ENCODE peak calls at places on chromosomes 12 and 14, in five cellular contexts. One of them, this sample, is unnamed.

GRCh38 chr14:22819191-22819988 is 4.2 kb upstream of the SLC7A7 start:
- DNase-seq in K562: no peak
- DNase-seq in HepG2: peak; percentile 82
- DNase-seq in H1: peak; percentile 68
- DNase-seq in HCT116: no peak
- DNase-seq in this sample: peak; percentile 65

GRCh38 chr12:95396849-95397498 is 77.0 kb upstream of the METAP2 start:
- DNase-seq in HCT116: no peak
- DNase-seq in HepG2: peak; percentile 15
- DNase-seq in H1: no peak
- DNase-seq in K562: no peak
- DNase-seq in this sample: no peak

GRCh38 chr12:46774011-46774633 is 51.7 kb downstream of the SLC38A4 start:
- DNase-seq in K562: no peak
- DNase-seq in HCT116: no peak
- DNase-seq in HepG2: no peak
- DNase-seq in H1: no peak
- DNase-seq in this sample: no peak

GRCh38 chr14:70201994-70202393 is 13.2 kb upstream of the SLC8A3 start:
- DNase-seq in HCT116: no peak
- DNase-seq in HepG2: no peak
- DNase-seq in H1: no peak
- DNase-seq in K562: no peak
- DNase-seq in this sample: no peak

GRCh38 chr12:56590237-56590830 is 39.8 kb downstream of the BAZ2A start:
- DNase-seq in H1: no peak
- DNase-seq in K562: peak; percentile 59
- DNase-seq in HepG2: peak; percentile 41
- DNase-seq in HCT116: no peak
- DNase-seq in this sample: peak; percentile 35

GRCh38 chr12:9731797-9732196 is 1.1 kb downstream of the CLECL1 start:
- DNase-seq in HepG2: no peak
- DNase-seq in H1: no peak
- DNase-seq in K562: no peak
- DNase-seq in HCT116: no peak
- DNase-seq in this sample: no peak

GRCh38 chr12:57416039-57416996 is 14.5 kb downstream of the R3HDM2 start:
- DNase-seq in HepG2: no peak
- DNase-seq in H1: no peak
- DNase-seq in HCT116: peak; percentile 38
- DNase-seq in K562: no peak
- DNase-seq in this sample: no peak

GRCh38 chr12:108811411-108812185 is 45.8 kb downstream of the SSH1 start:
- DNase-seq in K562: no peak
- DNase-seq in HCT116: no peak
- DNase-seq in H1: no peak
- DNase-seq in HepG2: no peak
- DNase-seq in this sample: no peak

GRCh38 chr12:51864701-51865469 is 16.4 kb upstream of the FIGNL2 start:
- DNase-seq in K562: no peak
- DNase-seq in H1: no peak
- DNase-seq in HepG2: no peak
- DNase-seq in HCT116: no peak
- DNase-seq in this sample: no peak

GRCh38 chr12:14443531-14443930 is 78.0 kb downstream of the ATF7IP start:
- DNase-seq in H1: no peak
- DNase-seq in K562: no peak
- DNase-seq in HepG2: no peak
- DNase-seq in HCT116: no peak
- DNase-seq in this sample: no peak

GRCh38 chr12:91871751-91872150 is 273.9 kb downstream of the BTG1 start:
- DNase-seq in H1: no peak
- DNase-seq in HepG2: no peak
- DNase-seq in HCT116: no peak
- DNase-seq in K562: no peak
- DNase-seq in this sample: no peak

GRCh38 chr14:60222820-60223219 is 26.2 kb upstream of the PPM1A start:
- DNase-seq in HepG2: no peak
- DNase-seq in K562: no peak
- DNase-seq in H1: no peak
- DNase-seq in HCT116: no peak
- DNase-seq in this sample: no peak

GRCh38 chr14:76309572-76310551 is 66.1 kb upstream of the ESRRB start:
- DNase-seq in H1: peak; percentile 59
- DNase-seq in HCT116: no peak
- DNase-seq in K562: no peak
- DNase-seq in HepG2: no peak
- DNase-seq in this sample: peak; percentile 53

GRCh38 chr12:27965411-27965810 is 7.1 kb downstream of the PTHLH start:
- DNase-seq in K562: no peak
- DNase-seq in H1: no peak
- DNase-seq in HCT116: no peak
- DNase-seq in HepG2: no peak
- DNase-seq in this sample: no peak

GRCh38 chr14:67241416-67242362 is at the start of gene PALS1:
- DNase-seq in HCT116: peak; percentile 53
- DNase-seq in H1: peak; percentile 86
- DNase-seq in K562: peak; percentile 75
- DNase-seq in HepG2: peak; percentile 62
- DNase-seq in this sample: no peak

GRCh38 chr12:54891717-54892478 is 37.6 kb downstream of the MUCL1 start:
- DNase-seq in HepG2: peak; percentile 89
- DNase-seq in HCT116: no peak
- DNase-seq in H1: no peak
- DNase-seq in K562: no peak
- DNase-seq in this sample: no peak

GRCh38 chr12:100953677-100954076 is 159.1 kb downstream of the ANO4 start:
- DNase-seq in H1: no peak
- DNase-seq in HCT116: no peak
- DNase-seq in HepG2: no peak
- DNase-seq in K562: no peak
- DNase-seq in this sample: no peak

GRCh38 chr14:101965145-101965531 is 765 bp downstream of the DYNC1H1 start:
- DNase-seq in H1: peak; percentile 78
- DNase-seq in HCT116: peak; percentile 27
- DNase-seq in K562: peak; percentile 11
- DNase-seq in HepG2: peak; percentile 54
- DNase-seq in this sample: peak; percentile 47

GRCh38 chr12:123389560-123390351 is 5.8 kb downstream of the KMT5A start:
- DNase-seq in HepG2: peak; percentile 45
- DNase-seq in HCT116: no peak
- DNase-seq in H1: peak; percentile 60
- DNase-seq in K562: peak; percentile 70
- DNase-seq in this sample: peak; percentile 57

GRCh38 chr12:26128180-26128579 is 3.3 kb upstream of the BHLHE41 start:
- DNase-seq in H1: no peak
- DNase-seq in HepG2: no peak
- DNase-seq in HCT116: no peak
- DNase-seq in K562: no peak
- DNase-seq in this sample: no peak

GRCh38 chr12:26124491-26125450 is at the start of gene BHLHE41:
- DNase-seq in HCT116: no peak
- DNase-seq in H1: peak; percentile 77
- DNase-seq in K562: peak; percentile 53
- DNase-seq in HepG2: no peak
- DNase-seq in this sample: peak; percentile 83

GRCh38 chr12:26126340-26127284 is 1.8 kb upstream of the BHLHE41 start:
- DNase-seq in H1: peak; percentile 85
- DNase-seq in HepG2: peak; percentile 28
- DNase-seq in HCT116: no peak
- DNase-seq in K562: peak; percentile 51
- DNase-seq in this sample: peak; percentile 83

GRCh38 chr12:26125451-26126339 is 858 bp upstream of the BHLHE41 start:
- DNase-seq in H1: peak; percentile 76
- DNase-seq in K562: peak; percentile 17
- DNase-seq in HCT116: peak; percentile 69
- DNase-seq in HepG2: peak; percentile 36
- DNase-seq in this sample: peak; percentile 69

GRCh38 chr12:26127404-26127803 is 2.6 kb upstream of the BHLHE41 start:
- DNase-seq in HCT116: no peak
- DNase-seq in K562: no peak
- DNase-seq in HepG2: no peak
- DNase-seq in H1: no peak
- DNase-seq in this sample: no peak
- TF ChIP-seq ATF3 in HCT116: no peak
- TF ChIP-seq ATF3 in K562: no peak
- TF ChIP-seq ATF3 in HepG2: no peak
- TF ChIP-seq ATF3 in H1: no peak
- TF ChIP-seq ATF3 in this sample: no peak

GRCh38 chr12:106034316-106034715 is 104.4 kb downstream of the NUAK1 start:
- DNase-seq in HepG2: no peak
- DNase-seq in HCT116: no peak
- DNase-seq in H1: no peak
- DNase-seq in K562: no peak
- DNase-seq in this sample: no peak

GRCh38 chr12:106031736-106032135 is 107.0 kb downstream of the NUAK1 start:
- DNase-seq in H1: no peak
- DNase-seq in HCT116: no peak
- DNase-seq in HepG2: no peak
- DNase-seq in K562: no peak
- DNase-seq in this sample: no peak

GRCh38 chr12:106033161-106033675 is 105.5 kb downstream of the NUAK1 start:
- DNase-seq in HCT116: no peak
- DNase-seq in H1: no peak
- DNase-seq in K562: no peak
- DNase-seq in HepG2: no peak
- DNase-seq in this sample: no peak

GRCh38 chr12:106030210-106031175 is 108.3 kb downstream of the NUAK1 start:
- DNase-seq in HepG2: no peak
- DNase-seq in H1: no peak
- DNase-seq in K562: no peak
- DNase-seq in HCT116: no peak
- DNase-seq in this sample: no peak

DNA sequence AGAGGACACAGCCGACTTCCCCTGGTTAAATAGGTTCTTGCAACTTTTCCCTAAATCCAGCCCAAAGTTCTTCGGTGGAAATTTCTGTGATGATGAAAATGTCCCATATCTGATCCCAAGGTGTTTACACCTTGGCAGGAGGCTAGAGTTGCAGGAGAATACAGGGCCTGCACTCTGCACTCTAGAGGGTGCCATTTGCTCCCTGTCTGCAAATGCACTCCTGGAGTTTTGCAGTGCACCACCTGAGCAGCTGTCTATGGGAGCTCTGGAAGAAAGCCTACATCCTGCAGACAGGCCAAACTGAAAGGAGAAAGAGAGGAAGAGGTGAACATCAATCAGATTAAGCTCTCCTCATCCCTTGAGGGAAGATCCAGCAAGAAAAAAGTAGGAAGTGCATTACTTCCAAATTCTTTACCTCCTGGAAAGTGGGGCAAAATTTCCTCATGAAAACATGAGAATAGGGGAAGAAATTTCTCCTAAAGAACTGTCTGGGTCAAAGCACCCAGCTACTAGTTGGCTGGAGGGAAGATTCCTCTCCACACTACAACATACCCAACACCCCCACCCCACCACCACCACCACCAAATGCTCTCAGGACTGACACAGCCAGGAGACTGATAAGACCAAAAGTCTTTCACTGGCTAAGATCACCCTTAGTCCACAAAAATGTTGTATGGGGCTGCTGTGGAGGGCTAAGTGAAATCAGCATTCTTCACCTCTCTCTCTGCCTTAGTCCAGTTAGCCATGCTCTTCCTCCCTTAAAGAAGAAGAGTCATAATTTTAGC is 106.4 kb downstream of the NUAK1 start:
- DNase-seq in K562: no peak
- DNase-seq in HepG2: no peak
- DNase-seq in HCT116: no peak
- DNase-seq in H1: no peak
- DNase-seq in this sample: no peak
- TF ChIP-seq ATF3 in K562: no peak
- TF ChIP-seq ATF3 in HepG2: no peak
- TF ChIP-seq ATF3 in HCT116: no peak
- TF ChIP-seq ATF3 in H1: no peak
- TF ChIP-seq ATF3 in this sample: no peak

GRCh38 chr12:78696267-78696666 is 168.3 kb upstream of the SYT1 start:
- DNase-seq in HepG2: no peak
- DNase-seq in HCT116: no peak
- DNase-seq in K562: no peak
- DNase-seq in H1: no peak
- DNase-seq in this sample: no peak
- TF ChIP-seq ATF3 in HepG2: no peak
- TF ChIP-seq ATF3 in HCT116: no peak
- TF ChIP-seq ATF3 in K562: no peak
- TF ChIP-seq ATF3 in H1: no peak
- TF ChIP-seq ATF3 in this sample: no peak

DNA sequence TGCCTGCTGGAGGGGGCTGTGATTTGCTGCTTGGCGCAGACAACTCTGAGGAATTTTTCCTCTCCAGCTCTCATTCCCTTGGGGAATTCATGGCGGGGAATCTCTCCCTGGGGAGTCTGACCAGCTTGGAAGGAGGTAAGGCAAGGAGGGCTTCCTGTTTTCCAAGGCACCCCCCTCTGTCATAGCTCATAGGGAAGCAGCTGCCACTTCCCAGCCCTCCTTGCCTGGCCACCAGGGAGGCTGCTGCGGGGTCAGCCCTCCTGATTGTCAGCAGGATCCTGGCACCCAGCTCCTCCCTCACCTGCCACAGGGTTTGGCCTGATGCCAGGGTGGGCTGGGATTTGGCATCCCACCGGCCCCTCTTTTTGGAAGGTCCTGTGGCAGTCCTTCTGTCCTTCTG is 74.8 kb downstream of the TSPAN9 start:
- DNase-seq in H1: no peak
- DNase-seq in HCT116: no peak
- DNase-seq in K562: no peak
- DNase-seq in HepG2: no peak
- DNase-seq in this sample: peak; percentile 53
- TF ChIP-seq ATF3 in H1: no peak
- TF ChIP-seq ATF3 in HCT116: no peak
- TF ChIP-seq ATF3 in K562: no peak
- TF ChIP-seq ATF3 in HepG2: no peak
- TF ChIP-seq ATF3 in this sample: no peak

GRCh38 chr12:40107098-40107802 is 1.4 kb upstream of the SLC2A13 start:
- DNase-seq in H1: peak; percentile 94
- DNase-seq in HCT116: peak; percentile 60
- DNase-seq in HepG2: peak; percentile 63
- DNase-seq in K562: peak; percentile 63
- DNase-seq in this sample: peak; percentile 87

GRCh38 chr12:40105515-40106201 is at the start of gene SLC2A13:
- DNase-seq in HCT116: peak; percentile 18
- DNase-seq in H1: peak; percentile 86
- DNase-seq in K562: peak; percentile 95
- DNase-seq in HepG2: peak; percentile 42
- DNase-seq in this sample: peak; percentile 74

GRCh38 chr12:40106655-40107054 is 774 bp upstream of the SLC2A13 start:
- DNase-seq in H1: no peak
- DNase-seq in HCT116: no peak
- DNase-seq in K562: no peak
- DNase-seq in HepG2: no peak
- DNase-seq in this sample: no peak

GRCh38 chr12:40106202-40106533 is 287 bp upstream of the SLC2A13 start:
- DNase-seq in HCT116: no peak
- DNase-seq in H1: no peak
- DNase-seq in HepG2: no peak
- DNase-seq in K562: no peak
- DNase-seq in this sample: no peak

GRCh38 chr12:40107803-40108620 is 2.1 kb upstream of the SLC2A13 start:
- DNase-seq in HepG2: no peak
- DNase-seq in K562: no peak
- DNase-seq in H1: no peak
- DNase-seq in HCT116: no peak
- DNase-seq in this sample: no peak
- TF ChIP-seq ATF3 in HepG2: no peak
- TF ChIP-seq ATF3 in K562: no peak
- TF ChIP-seq ATF3 in H1: no peak
- TF ChIP-seq ATF3 in HCT116: no peak
- TF ChIP-seq ATF3 in this sample: no peak

This sample was measured in WTC11.